ENCODE peak calls at places on chromosome 3, in ten cellular contexts. W, Q, D, L, I, V, F, Y, X and G are unnamed samples.
A peak's percentile ranks its signal among the peaks of the same experiment; 100 is the strongest.

GRCh38 chr3:101531473-101532086 is 18.6 kb upstream of the SENP7 start:
- DNase-seq in W (no peak), Q (no peak), D (no peak), L (no peak), I (no peak), V (no peak), F (no peak), Y (no peak), X (no peak), G (no peak)

GRCh38 chr3:153096611-153097200 is 65.3 kb upstream of the RAP2B start:
- DNase-seq in W (no peak), Q (no peak), D (no peak), L (no peak), I (peak; percentile 74), V (no peak), F (no peak), Y (peak; percentile 16), X (no peak), G (no peak)

GRCh38 chr3:31634485-31634884 is 101.8 kb downstream of the STT3B start:
- DNase-seq in W (no peak), Q (no peak), D (no peak), L (no peak), I (peak; percentile 54), V (no peak), F (no peak), Y (peak; percentile 65), X (no peak), G (no peak)

GRCh38 chr3:11077466-11077865 is 76.8 kb upstream of the HRH1 start:
- DNase-seq in W (no peak), Q (no peak), D (no peak), L (no peak), I (peak; percentile 44), V (no peak), F (no peak), Y (peak; percentile 28), X (no peak), G (no peak)

GRCh38 chr3:190739726-190740230 is 122.7 kb downstream of the GMNC start:
- DNase-seq in W (no peak), Q (no peak), D (no peak), L (no peak), I (no peak), V (no peak), F (no peak), Y (no peak), X (no peak), G (no peak)

GRCh38 chr3:45088543-45088942 is 57.6 kb downstream of the CDCP1 start:
- DNase-seq in W (no peak), Q (no peak), D (no peak), L (no peak), I (peak; percentile 49), V (no peak), F (peak; percentile 25), Y (peak; percentile 68), X (no peak), G (no peak)

GRCh38 chr3:4060064-4060463 is 243.1 kb upstream of the SETMAR start:
- DNase-seq in W (no peak), Q (no peak), D (no peak), L (no peak), I (no peak), V (no peak), F (no peak), Y (no peak), X (peak; percentile 4), G (no peak)

GRCh38 chr3:126112531-126113237 is 28.8 kb upstream of the SLC41A3 start:
- DNase-seq in W (no peak), Q (no peak), D (no peak), L (no peak), I (no peak), V (no peak), F (no peak), Y (no peak), X (no peak), G (no peak)

GRCh38 chr3:29153811-29154210 is 127.1 kb upstream of the RBMS3 start:
- DNase-seq in W (no peak), Q (no peak), D (no peak), L (no peak), I (no peak), V (no peak), F (no peak), Y (no peak), X (no peak), G (peak; percentile 12)

GRCh38 chr3:54193093-54193492 is 70.7 kb downstream of the CACNA2D3 start:
- DNase-seq in W (no peak), Q (no peak), D (peak; percentile 31), L (no peak), I (no peak), V (no peak), F (no peak), Y (no peak), X (no peak), G (no peak)

GRCh38 chr3:133330043-133330442 is 69.8 kb upstream of the BFSP2 start:
- DNase-seq in W (no peak), Q (no peak), D (peak; percentile 75), L (no peak), I (no peak), V (no peak), F (no peak), Y (no peak), X (peak; percentile 35), G (no peak)

GRCh38 chr3:64940949-64941348 is 253.1 kb upstream of the ADAMTS9 start:
- DNase-seq in W (no peak), Q (no peak), D (no peak), L (no peak), I (no peak), V (no peak), F (no peak), Y (no peak), X (no peak), G (no peak)

GRCh38 chr3:138456961-138457862 is 22.8 kb downstream of the ESYT3 start:
- DNase-seq in W (no peak), Q (no peak), D (no peak), L (no peak), I (no peak), V (peak; percentile 22), F (no peak), Y (no peak), X (no peak), G (no peak)

GRCh38 chr3:122577409-122578028 is at the start of gene PARP15:
- DNase-seq in W (peak; percentile 49), Q (peak; percentile 7), D (peak; percentile 77), L (no peak), I (no peak), V (no peak), F (no peak), Y (no peak), X (peak; percentile 15), G (peak; percentile 40)

GRCh38 chr3:149373235-149374125 is 4.0 kb downstream of the TM4SF1 start:
- DNase-seq in W (no peak), Q (no peak), D (no peak), L (no peak), I (peak; percentile 90), V (no peak), F (no peak), Y (peak; percentile 82), X (no peak), G (no peak)

GRCh38 chr3:34725774-34726173 is 913.6 kb upstream of the ARPP21 start:
- DNase-seq in W (no peak), Q (no peak), D (no peak), L (no peak), I (no peak), V (no peak), F (no peak), Y (no peak), X (peak; percentile 63), G (no peak)

GRCh38 chr3:194671511-194671899 is 486 bp downstream of the LSG1 start:
- DNase-seq in W (no peak), Q (peak; percentile 53), D (peak; percentile 60), L (no peak), I (peak; percentile 66), V (no peak), F (no peak), Y (peak; percentile 27), X (peak; percentile 41), G (peak; percentile 63)

GRCh38 chr3:52507359-52507758 is 12.2 kb downstream of the STAB1 start:
- DNase-seq in W (no peak), Q (no peak), D (no peak), L (no peak), I (peak; percentile 81), V (no peak), F (no peak), Y (peak; percentile 16), X (no peak), G (no peak)

GRCh38 chr3:106765342-106765741 is 611.9 kb upstream of the CCDC54 start:
- DNase-seq in W (no peak), Q (no peak), D (no peak), L (no peak), I (peak; percentile 81), V (no peak), F (peak; percentile 62), Y (peak; percentile 98), X (no peak), G (no peak)

GRCh38 chr3:46978381-46978780 is 1.1 kb upstream of the NBEAL2 start:
- DNase-seq in W (peak; percentile 44), Q (no peak), D (no peak), L (no peak), I (no peak), V (no peak), F (no peak), Y (no peak), X (no peak), G (no peak)
- H3K4me3 ChIP-seq in W (peak overlapping the region; percentile 75), Q (peak overlapping the region; percentile 74), D (peak overlapping the region; percentile 78), L (no peak overlapping the region), I (no peak overlapping the region), V (no peak overlapping the region), F (no peak overlapping the region), Y (no peak overlapping the region), X (no peak overlapping the region), G (no peak overlapping the region)

GRCh38 chr3:24415819-24416218 is 78.8 kb downstream of the THRB start:
- DNase-seq in W (no peak), Q (no peak), D (no peak), L (no peak), I (no peak), V (no peak), F (no peak), Y (no peak), X (no peak), G (no peak)
- H3K4me1 ChIP-seq in W (peaks cover 20% of the 10 kb centered on the region), Q (no peaks in the 10 kb centered on the region), D (peaks cover 4% of the 10 kb centered on the region), L (no peaks in the 10 kb centered on the region), I (no peaks in the 10 kb centered on the region), V (peaks cover 35% of the 10 kb centered on the region), F (no peaks in the 10 kb centered on the region), Y (no peaks in the 10 kb centered on the region), X (no peaks in the 10 kb centered on the region), G (no peaks in the 10 kb centered on the region)

GRCh38 chr3:174229916-174230315 is 629.2 kb upstream of the NAALADL2 start:
- DNase-seq in W (no peak), Q (no peak), D (no peak), L (no peak), I (no peak), V (no peak), F (no peak), Y (no peak), X (no peak), G (no peak)
- H3K4me3 ChIP-seq in W (no peak overlapping the region), Q (no peak overlapping the region), D (no peak overlapping the region), L (no peak overlapping the region), I (no peak overlapping the region), V (no peak overlapping the region), F (no peak overlapping the region), Y (no peak overlapping the region), X (no peak overlapping the region), G (no peak overlapping the region)

DNA sequence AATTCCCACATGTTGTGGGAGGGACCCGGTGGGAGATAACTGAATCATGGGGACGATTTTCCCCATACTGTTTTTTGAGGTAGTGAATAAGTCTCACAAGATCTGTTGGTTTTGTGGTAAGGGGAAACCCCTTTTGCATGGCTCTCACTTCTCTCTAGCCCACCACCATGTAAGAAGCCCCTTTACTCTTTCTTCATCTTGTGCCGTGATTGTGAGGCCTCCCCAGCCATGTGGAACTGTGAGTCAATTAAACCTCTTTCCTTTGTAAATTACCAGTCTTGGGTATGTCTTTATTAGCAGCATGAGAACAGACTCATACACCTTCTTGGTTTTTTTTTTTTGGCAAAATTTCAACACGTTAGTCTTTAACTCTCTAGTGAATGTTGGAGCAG is 18.1 kb downstream of the ARL8B start:
- DNase-seq in W (no peak), Q (no peak), D (no peak), L (no peak), I (no peak), V (no peak), F (no peak), Y (no peak), X (no peak), G (no peak)
- H3K4me1 ChIP-seq in W (peaks cover 74% of the 10 kb centered on the region), Q (no peaks in the 10 kb centered on the region), D (peaks cover 7% of the 10 kb centered on the region), L (peaks cover 18% of the 10 kb centered on the region), I (peaks cover 46% of the 10 kb centered on the region), V (peaks cover 59% of the 10 kb centered on the region), F (peaks cover 46% of the 10 kb centered on the region), Y (peaks cover 50% of the 10 kb centered on the region), X (peaks cover 9% of the 10 kb centered on the region), G (peaks cover 42% of the 10 kb centered on the region)